ENCODE peak calls at places on chromosome 5, in four cellular contexts. B, Q, P and A are unnamed samples. For H3K27me3, the result is how much of the 10 kb centered on the place peaks cover.

GRCh38 chr5:170892201-170892600 is 30.4 kb downstream of the RANBP17 start:
- DNase-seq in Q (no peak), P (no peak), B (no peak), A (no peak)

GRCh38 chr5:162209005-162209605 is 141.5 kb downstream of the GABRG2 start:
- DNase-seq in B (no peak), Q (no peak), P (no peak), A (no peak)

GRCh38 chr5:124371121-124371706 is 375.2 kb downstream of the ZNF608 start:
- DNase-seq in Q (no peak), P (no peak), B (no peak), A (no peak)

GRCh38 chr5:168064933-168065622 is 226.4 kb upstream of the WWC1 start:
- DNase-seq in P (no peak), B (no peak), Q (no peak), A (no peak)

GRCh38 chr5:76583163-76584047 is 39.8 kb downstream of the F2RL2 start:
- DNase-seq in B (no peak), P (no peak), Q (no peak), A (no peak)

GRCh38 chr5:29051509-29051908 is 2013.1 kb upstream of the CDH9 start:
- DNase-seq in B (no peak), Q (no peak), P (no peak), A (no peak)

GRCh38 chr5:174084691-174085154 is 39.2 kb downstream of the NSG2 start:
- DNase-seq in Q (no peak), P (no peak), B (no peak), A (no peak)

GRCh38 chr5:141811287-141812155 is 66.7 kb downstream of the PCDH1 start:
- DNase-seq in B (no peak), P (no peak), Q (peak), A (no peak)

GRCh38 chr5:125140220-125140619 is 393.8 kb upstream of the ZNF608 start:
- DNase-seq in P (no peak), B (no peak), Q (no peak), A (no peak)

GRCh38 chr5:44183753-44184152 is 205.5 kb downstream of the FGF10 start:
- DNase-seq in Q (no peak), B (no peak), P (no peak), A (no peak)

GRCh38 chr5:43041131-43041668 is 1.1 kb upstream of the ANXA2R start:
- DNase-seq in P (no peak), B (no peak), Q (no peak), A (no peak)

GRCh38 chr5:72248352-72249032 is 71.5 kb downstream of the MRPS27 start:
- DNase-seq in B (no peak), P (no peak), Q (no peak), A (no peak)

DNA sequence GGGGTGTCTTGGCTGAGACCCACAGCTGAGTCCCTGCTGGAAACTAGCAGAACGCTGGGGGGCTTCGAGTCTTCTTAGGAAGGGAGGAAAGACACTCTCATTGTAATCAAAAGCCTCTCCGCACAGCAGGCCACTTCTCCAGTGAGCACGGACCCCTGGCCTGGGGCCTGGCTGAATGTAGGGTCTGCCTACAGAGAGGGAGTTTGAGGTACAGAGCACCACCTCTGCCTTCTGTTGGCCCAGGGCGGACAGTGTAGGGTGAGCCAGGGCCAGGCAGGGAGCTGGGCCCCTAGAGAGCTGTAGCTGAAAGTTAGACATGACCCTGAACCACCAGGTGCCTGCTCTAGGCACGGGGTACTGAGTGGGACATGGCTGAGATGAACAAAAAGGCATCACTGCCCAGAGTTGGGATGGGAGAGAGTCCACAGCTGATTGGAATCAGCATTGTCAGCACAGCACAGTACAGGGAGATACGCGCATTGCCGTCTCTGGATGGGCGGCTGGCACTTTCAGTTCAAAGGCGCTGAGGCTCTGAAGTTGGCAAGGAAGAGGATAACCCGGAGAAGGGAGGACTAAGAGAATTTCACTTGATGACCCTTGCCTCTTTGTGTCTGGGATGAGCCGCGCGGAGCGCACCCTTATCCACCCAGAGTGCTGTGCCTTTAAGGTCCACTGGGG is 363 bp upstream of the SLC25A48 start:
- DNase-seq in P (no peak), B (no peak), Q (no peak), A (no peak)
- H3K27me3 ChIP-seq in P (under half), B (half or more), Q (under half), A (under half)

DNA sequence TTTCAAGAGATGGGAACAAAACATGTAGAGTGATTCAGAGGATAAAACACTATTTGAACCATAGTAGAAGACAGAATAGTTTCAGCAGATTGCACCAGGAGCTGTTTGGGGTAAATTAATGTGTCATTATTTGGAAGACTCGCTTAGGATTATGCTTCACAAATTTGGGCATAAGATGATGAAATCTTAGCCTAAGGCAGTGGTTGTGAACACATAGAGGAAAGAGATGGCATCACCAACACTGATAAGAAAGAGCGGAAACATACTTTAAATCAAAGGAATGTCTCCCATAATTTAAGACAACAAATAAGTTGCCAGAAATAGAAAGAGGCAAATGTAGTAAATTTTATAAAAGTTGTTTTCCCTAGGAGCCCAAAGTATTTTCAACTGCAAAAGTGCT is 66.1 kb upstream of the TBCA start:
- DNase-seq in P (no peak), B (no peak), Q (no peak), A (no peak)
- H3K27me3 ChIP-seq in P (under half), B (half or more), Q (under half), A (under half)

GRCh38 chr5:181052928-181053759 is 13.1 kb downstream of the BTNL9 start:
- DNase-seq in B (no peak), Q (no peak), P (no peak), A (peak)
- H3K27me3 ChIP-seq in B (half or more), Q (under half), P (under half), A (under half)

DNA sequence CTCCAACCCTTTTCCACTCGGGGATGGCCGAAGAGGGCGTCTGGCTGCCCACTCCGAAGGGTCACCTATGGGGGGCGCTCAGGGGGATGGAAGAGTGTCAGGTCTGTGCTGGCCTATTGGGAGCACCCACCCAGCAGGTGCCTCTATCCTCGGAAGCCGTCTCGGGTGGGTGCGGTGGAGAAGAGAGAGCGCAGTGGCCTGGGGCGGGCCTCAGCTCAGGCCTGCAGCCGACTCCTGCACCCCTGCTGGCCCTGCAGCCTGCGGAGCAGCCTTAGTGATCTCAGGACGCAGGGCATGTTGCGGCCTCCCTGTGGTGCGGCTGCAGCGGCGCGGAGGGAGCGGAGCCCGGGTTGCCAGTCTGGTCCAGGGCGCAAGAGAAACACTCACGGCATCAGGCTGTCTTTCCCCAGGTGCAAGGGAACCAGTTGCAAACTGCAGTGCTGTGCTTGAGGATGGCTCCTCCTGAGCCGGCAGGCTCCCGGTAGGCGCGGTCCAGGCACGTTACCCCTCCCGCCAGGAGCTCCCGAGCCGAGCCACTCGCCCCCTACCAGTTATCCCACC is 1.5 kb upstream of the IRX2 start:
- DNase-seq in P (no peak), B (no peak), Q (no peak), A (no peak)
- H3K27me3 ChIP-seq in P (under half), B (half or more), Q (under half), A (under half)

GRCh38 chr5:175698401-175699115 is 40.7 kb downstream of the HRH2 start:
- DNase-seq in B (no peak), P (no peak), Q (no peak), A (no peak)

GRCh38 chr5:175700991-175701390 is 43.1 kb downstream of the HRH2 start:
- DNase-seq in P (no peak), B (no peak), Q (no peak), A (no peak)

GRCh38 chr5:175697846-175698245 is 40.0 kb downstream of the HRH2 start:
- DNase-seq in Q (no peak), B (no peak), P (no peak), A (no peak)

GRCh38 chr5:175706499-175706898 is 48.6 kb downstream of the HRH2 start:
- DNase-seq in B (no peak), Q (no peak), P (no peak), A (no peak)

DNA sequence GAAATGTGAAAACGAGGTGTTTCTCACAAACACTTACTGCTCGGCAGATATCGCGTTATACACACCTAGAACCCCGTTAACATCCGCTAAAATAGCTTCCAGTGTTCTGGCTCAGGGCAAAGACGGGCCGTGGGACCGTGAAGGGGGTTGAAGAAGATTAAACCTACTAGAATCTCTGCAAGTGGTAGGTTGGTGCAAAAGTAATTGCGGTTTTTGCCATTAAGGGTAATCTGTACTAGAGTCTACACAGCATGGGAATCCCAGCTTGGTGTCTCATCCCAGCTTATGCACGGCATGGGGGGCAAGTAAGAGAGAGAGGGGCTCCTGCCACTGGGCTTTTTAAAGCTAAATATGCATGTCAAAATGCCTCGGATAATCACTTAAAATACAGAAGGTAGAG is 43.9 kb downstream of the HRH2 start:
- DNase-seq in P (no peak), Q (no peak), B (no peak), A (no peak)
- H3K27me3 ChIP-seq in P (under half), Q (under half), B (under half), A (under half)

GRCh38 chr5:10564838-10565784 is 1.2 kb downstream of the ANKRD33B start:
- DNase-seq in Q (no peak), B (peak), P (peak), A (no peak)

GRCh38 chr5:10563940-10564837 is at the start of gene ANKRD33B:
- DNase-seq in P (peak), Q (peak), B (peak), A (peak)

GRCh38 chr5:10562202-10563131 is 1.4 kb upstream of the ANKRD33B start:
- DNase-seq in Q (no peak), P (no peak), B (no peak), A (peak)

GRCh38 chr5:10565785-10566506 is 2.1 kb downstream of the ANKRD33B start:
- DNase-seq in P (no peak), B (no peak), Q (no peak), A (no peak)

GRCh38 chr5:10563132-10563939 is 534 bp upstream of the ANKRD33B start:
- DNase-seq in P (peak), Q (peak), B (peak), A (peak)
- H3K27me3 ChIP-seq in P (under half), Q (under half), B (under half), A (under half)

GRCh38 chr5:1447772-1448361 is 2.6 kb upstream of the SLC6A3 start:
- DNase-seq in P (no peak), B (no peak), Q (no peak), A (no peak)

GRCh38 chr5:1445313-1445894 is at the start of gene SLC6A3:
- DNase-seq in Q (peak), B (no peak), P (no peak), A (no peak)

GRCh38 chr5:1445895-1446601 is 808 bp upstream of the SLC6A3 start:
- DNase-seq in P (no peak), B (no peak), Q (no peak), A (no peak)

GRCh38 chr5:1448511-1449011 is 3.3 kb upstream of the SLC6A3 start:
- DNase-seq in B (no peak), Q (no peak), P (no peak), A (no peak)

GRCh38 chr5:1446602-1447343 is 1.5 kb upstream of the SLC6A3 start:
- DNase-seq in P (no peak), Q (no peak), B (no peak), A (no peak)
- H3K27me3 ChIP-seq in P (under half), Q (under half), B (half or more), A (under half)

GRCh38 chr5:121660142-121660541 is 191.5 kb upstream of the FTMT start:
- DNase-seq in P (peak), B (no peak), Q (no peak), A (no peak)
- H3K27me3 ChIP-seq in P (under half), B (under half), Q (under half), A (under half)

GRCh38 chr5:591746-592145 is 20.4 kb upstream of the CEP72 start:
- DNase-seq in P (no peak), Q (no peak), B (no peak), A (no peak)

GRCh38 chr5:592158-592557 is 20.0 kb upstream of the CEP72 start:
- DNase-seq in Q (no peak), B (no peak), P (no peak), A (no peak)

GRCh38 chr5:589588-589987 is 22.6 kb upstream of the CEP72 start:
- DNase-seq in Q (no peak), P (no peak), B (no peak), A (no peak)

GRCh38 chr5:588406-588995 is 23.6 kb upstream of the CEP72 start:
- DNase-seq in B (no peak), Q (no peak), P (no peak), A (no peak)

DNA sequence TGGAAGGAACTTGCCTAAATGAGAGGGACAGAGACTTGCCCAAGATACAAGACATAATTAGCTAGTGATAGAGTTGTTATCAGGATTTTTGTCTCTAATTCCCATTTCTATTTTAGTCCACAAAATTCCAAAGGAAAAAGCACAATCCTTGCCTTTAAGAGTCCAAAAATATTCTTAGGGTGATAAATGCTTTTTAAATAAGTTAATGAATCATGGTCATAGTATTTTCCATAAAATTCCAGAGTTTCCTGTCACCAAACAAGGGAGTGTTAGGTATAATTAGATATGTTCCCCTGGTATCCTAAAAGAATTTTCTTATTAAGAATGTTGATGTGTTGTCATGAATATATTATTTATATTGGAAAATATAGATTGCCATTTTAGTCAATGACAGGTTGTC is 21.8 kb upstream of the CEP72 start:
- DNase-seq in Q (no peak), B (no peak), P (no peak), A (no peak)
- H3K27me3 ChIP-seq in Q (under half), B (under half), P (under half), A (under half)